ENCODE peak calls at places on chromosome 2, in six cellular contexts. One of them, this sample, is unnamed.

GRCh38 chr2:131034122-131035051 is 58.9 kb downstream of the FAM168B start:
- DNase-seq in ovary: peak
- DNase-seq in breast epithelium: no peak
- DNase-seq in tibial nerve: no peak
- DNase-seq in spleen: peak
- DNase-seq in IMR-90: peak
- DNase-seq in this sample: no peak

GRCh38 chr2:127674241-127675209 is 805 bp downstream of the LIMS2 start:
- DNase-seq in spleen: peak
- DNase-seq in ovary: no peak
- DNase-seq in IMR-90: no peak
- DNase-seq in tibial nerve: no peak
- DNase-seq in breast epithelium: no peak
- DNase-seq in this sample: peak

GRCh38 chr2:181904022-181904632 is 12.6 kb downstream of the ITPRID2 start:
- DNase-seq in spleen: no peak
- DNase-seq in breast epithelium: no peak
- DNase-seq in ovary: no peak
- DNase-seq in tibial nerve: no peak
- DNase-seq in IMR-90: peak
- DNase-seq in this sample: no peak

GRCh38 chr2:181682795-181683517 is 2.6 kb upstream of the NEUROD1 start:
- DNase-seq in ovary: no peak
- DNase-seq in IMR-90: no peak
- DNase-seq in breast epithelium: no peak
- DNase-seq in spleen: no peak
- DNase-seq in tibial nerve: no peak
- DNase-seq in this sample: no peak

GRCh38 chr2:61343141-61343540 is 127.7 kb downstream of the USP34 start:
- DNase-seq in breast epithelium: no peak
- DNase-seq in IMR-90: no peak
- DNase-seq in spleen: no peak
- DNase-seq in tibial nerve: no peak
- DNase-seq in ovary: no peak
- DNase-seq in this sample: no peak

GRCh38 chr2:197710424-197711042 is 5.4 kb downstream of the MARS2 start:
- DNase-seq in breast epithelium: no peak
- DNase-seq in ovary: no peak
- DNase-seq in IMR-90: no peak
- DNase-seq in tibial nerve: no peak
- DNase-seq in spleen: no peak
- DNase-seq in this sample: peak

GRCh38 chr2:215365184-215365658 is 53.4 kb downstream of the ATIC start:
- DNase-seq in spleen: no peak
- DNase-seq in ovary: no peak
- DNase-seq in breast epithelium: no peak
- DNase-seq in tibial nerve: no peak
- DNase-seq in IMR-90: peak
- DNase-seq in this sample: peak

GRCh38 chr2:239942090-239942489 is 83.1 kb downstream of the NDUFA10 start:
- DNase-seq in ovary: no peak
- DNase-seq in breast epithelium: no peak
- DNase-seq in spleen: peak
- DNase-seq in tibial nerve: no peak
- DNase-seq in IMR-90: no peak
- DNase-seq in this sample: no peak

GRCh38 chr2:41910126-41910525 is 137.7 kb upstream of the PKDCC start:
- DNase-seq in breast epithelium: no peak
- DNase-seq in spleen: no peak
- DNase-seq in ovary: no peak
- DNase-seq in tibial nerve: no peak
- DNase-seq in IMR-90: peak
- DNase-seq in this sample: no peak

GRCh38 chr2:72864500-72864899 is 22.7 kb upstream of the SPR start:
- DNase-seq in ovary: no peak
- DNase-seq in breast epithelium: no peak
- DNase-seq in spleen: no peak
- DNase-seq in tibial nerve: no peak
- DNase-seq in IMR-90: peak
- DNase-seq in this sample: no peak

GRCh38 chr2:189363559-189363958 is 77.7 kb upstream of the WDR75 start:
- DNase-seq in IMR-90: peak
- DNase-seq in breast epithelium: no peak
- DNase-seq in tibial nerve: no peak
- DNase-seq in ovary: no peak
- DNase-seq in spleen: no peak
- DNase-seq in this sample: no peak

GRCh38 chr2:71813801-71814470 is 333.7 kb downstream of the CYP26B1 start:
- DNase-seq in IMR-90: no peak
- DNase-seq in ovary: no peak
- DNase-seq in spleen: no peak
- DNase-seq in tibial nerve: no peak
- DNase-seq in breast epithelium: no peak
- DNase-seq in this sample: no peak

GRCh38 chr2:137659616-137660015 is 304.7 kb upstream of the HNMT start:
- DNase-seq in ovary: no peak
- DNase-seq in tibial nerve: no peak
- DNase-seq in spleen: no peak
- DNase-seq in breast epithelium: no peak
- DNase-seq in IMR-90: no peak
- DNase-seq in this sample: no peak

GRCh38 chr2:46297546-46298271 is 502 bp downstream of the EPAS1 start:
- DNase-seq in tibial nerve: peak
- DNase-seq in IMR-90: no peak
- DNase-seq in ovary: peak
- DNase-seq in breast epithelium: peak
- DNase-seq in spleen: peak
- DNase-seq in this sample: peak

GRCh38 chr2:192578780-192579179 is 384.0 kb upstream of the TMEFF2 start:
- DNase-seq in spleen: no peak
- DNase-seq in tibial nerve: no peak
- DNase-seq in breast epithelium: no peak
- DNase-seq in ovary: no peak
- DNase-seq in IMR-90: no peak
- DNase-seq in this sample: no peak

GRCh38 chr2:149357058-149357457 is 26.7 kb downstream of the LYPD6 start:
- DNase-seq in spleen: no peak
- DNase-seq in IMR-90: no peak
- DNase-seq in breast epithelium: no peak
- DNase-seq in ovary: no peak
- DNase-seq in tibial nerve: no peak
- DNase-seq in this sample: no peak

GRCh38 chr2:120272763-120273481 is 20.3 kb downstream of the RALB start:
- DNase-seq in ovary: no peak
- DNase-seq in spleen: no peak
- DNase-seq in breast epithelium: no peak
- DNase-seq in tibial nerve: no peak
- DNase-seq in IMR-90: no peak
- DNase-seq in this sample: no peak

GRCh38 chr2:159146930-159147666 is 139.4 kb downstream of the WDSUB1 start:
- DNase-seq in ovary: no peak
- DNase-seq in tibial nerve: no peak
- DNase-seq in IMR-90: no peak
- DNase-seq in breast epithelium: no peak
- DNase-seq in spleen: no peak
- DNase-seq in this sample: no peak

GRCh38 chr2:144078091-144078490 is 441.8 kb downstream of the ZEB2 start:
- DNase-seq in spleen: no peak
- DNase-seq in breast epithelium: no peak
- DNase-seq in IMR-90: peak
- DNase-seq in ovary: no peak
- DNase-seq in tibial nerve: no peak
- DNase-seq in this sample: no peak

GRCh38 chr2:143263045-143263625 is 133.9 kb downstream of the ARHGAP15 start:
- DNase-seq in tibial nerve: no peak
- DNase-seq in ovary: no peak
- DNase-seq in spleen: no peak
- DNase-seq in breast epithelium: no peak
- DNase-seq in IMR-90: no peak
- DNase-seq in this sample: no peak

GRCh38 chr2:229422005-229422404 is 150.9 kb upstream of the PID1 start:
- DNase-seq in ovary: no peak
- DNase-seq in spleen: no peak
- DNase-seq in tibial nerve: no peak
- DNase-seq in breast epithelium: no peak
- DNase-seq in IMR-90: no peak
- DNase-seq in this sample: no peak
- TF ChIP-seq POLR2A in ovary: no peak
- TF ChIP-seq POLR2A in spleen: no peak
- TF ChIP-seq POLR2A in tibial nerve: no peak
- TF ChIP-seq POLR2A in breast epithelium: no peak
- TF ChIP-seq POLR2A in IMR-90: no peak
- TF ChIP-seq POLR2A in this sample: no peak

GRCh38 chr2:26244479-26245230 is at the start of the genes HADHA and HADHB:
- DNase-seq in IMR-90: peak
- DNase-seq in breast epithelium: peak
- DNase-seq in ovary: peak
- DNase-seq in tibial nerve: peak
- DNase-seq in spleen: peak
- DNase-seq in this sample: peak
- TF ChIP-seq POLR2A in IMR-90: peak
- TF ChIP-seq POLR2A in breast epithelium: peak
- TF ChIP-seq POLR2A in ovary: peak
- TF ChIP-seq POLR2A in tibial nerve: peak
- TF ChIP-seq POLR2A in spleen: peak
- TF ChIP-seq POLR2A in this sample: peak

GRCh38 chr2:9498210-9498609 is 23.9 kb downstream of the IAH1 start:
- DNase-seq in ovary: no peak
- DNase-seq in tibial nerve: no peak
- DNase-seq in IMR-90: no peak
- DNase-seq in breast epithelium: no peak
- DNase-seq in spleen: no peak
- DNase-seq in this sample: no peak
- TF ChIP-seq POLR2A in ovary: no peak
- TF ChIP-seq POLR2A in tibial nerve: no peak
- TF ChIP-seq POLR2A in IMR-90: no peak
- TF ChIP-seq POLR2A in breast epithelium: no peak
- TF ChIP-seq POLR2A in spleen: no peak
- TF ChIP-seq POLR2A in this sample: no peak

DNA sequence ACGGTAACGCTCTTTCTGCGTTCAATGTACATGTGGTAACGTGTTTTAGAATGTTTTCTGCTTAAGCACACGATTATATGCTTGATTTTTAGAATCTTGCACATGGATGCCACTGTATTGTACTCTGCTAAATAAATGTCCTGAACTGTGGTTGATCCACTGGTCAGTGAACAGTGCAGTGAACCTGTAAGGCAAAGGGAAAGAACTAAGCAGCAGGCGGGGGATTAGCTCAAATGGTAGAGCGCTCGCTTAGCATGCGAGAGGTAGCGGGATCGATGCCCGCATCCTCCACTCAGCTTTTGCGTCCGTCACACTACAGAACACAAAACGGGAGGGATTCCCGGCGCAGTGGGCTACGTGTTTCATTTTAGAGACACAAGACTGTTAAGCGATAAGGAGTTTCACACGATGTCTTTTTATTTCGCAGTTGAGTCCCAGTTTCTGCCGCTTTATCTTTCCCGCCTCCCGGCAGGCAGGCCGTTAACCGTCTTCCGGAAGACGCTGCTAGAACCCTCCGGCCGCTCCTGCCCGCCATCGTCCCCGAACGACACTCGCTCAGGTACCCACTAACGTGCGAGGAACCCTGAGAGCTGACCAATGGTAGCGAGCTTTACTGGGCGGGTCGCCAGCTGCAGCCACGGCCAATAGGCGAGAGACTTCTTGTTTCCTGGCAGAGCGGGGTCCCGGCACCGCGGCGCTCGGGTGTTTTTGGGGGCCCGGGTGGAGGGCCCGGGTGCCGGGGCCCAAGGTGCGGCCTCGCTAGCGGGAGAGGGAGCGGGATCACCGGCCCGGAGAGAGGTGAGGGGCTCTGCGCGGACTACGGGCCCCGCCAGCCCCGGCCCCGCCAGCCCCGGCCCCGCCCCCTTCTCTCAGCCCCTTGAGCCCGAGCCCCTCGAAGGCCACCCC is at the start of gene AGBL5:
- DNase-seq in ovary: peak
- DNase-seq in IMR-90: peak
- DNase-seq in tibial nerve: peak
- DNase-seq in spleen: peak
- DNase-seq in breast epithelium: peak
- DNase-seq in this sample: peak
- TF ChIP-seq POLR2A in ovary: peak
- TF ChIP-seq POLR2A in IMR-90: peak
- TF ChIP-seq POLR2A in tibial nerve: peak
- TF ChIP-seq POLR2A in spleen: peak
- TF ChIP-seq POLR2A in breast epithelium: peak
- TF ChIP-seq POLR2A in this sample: peak

GRCh38 chr2:111698743-111699554 is 185.0 kb downstream of the ANAPC1 start:
- DNase-seq in breast epithelium: peak
- DNase-seq in ovary: no peak
- DNase-seq in spleen: peak
- DNase-seq in tibial nerve: peak
- DNase-seq in IMR-90: peak
- DNase-seq in this sample: no peak
- TF ChIP-seq POLR2A in breast epithelium: no peak
- TF ChIP-seq POLR2A in ovary: no peak
- TF ChIP-seq POLR2A in spleen: no peak
- TF ChIP-seq POLR2A in tibial nerve: no peak
- TF ChIP-seq POLR2A in IMR-90: no peak
- TF ChIP-seq POLR2A in this sample: no peak

GRCh38 chr2:73983322-73984202 is 1.1 kb upstream of the TET3 start:
- DNase-seq in ovary: peak
- DNase-seq in breast epithelium: peak
- DNase-seq in IMR-90: no peak
- DNase-seq in spleen: peak
- DNase-seq in tibial nerve: no peak
- DNase-seq in this sample: no peak
- TF ChIP-seq POLR2A in ovary: no peak
- TF ChIP-seq POLR2A in breast epithelium: peak
- TF ChIP-seq POLR2A in IMR-90: no peak
- TF ChIP-seq POLR2A in spleen: no peak
- TF ChIP-seq POLR2A in tibial nerve: no peak
- TF ChIP-seq POLR2A in this sample: peak

GRCh38 chr2:199468561-199469513 is 11.1 kb upstream of the SATB2 start:
- DNase-seq in IMR-90: no peak
- DNase-seq in ovary: no peak
- DNase-seq in tibial nerve: no peak
- DNase-seq in spleen: no peak
- DNase-seq in breast epithelium: no peak
- DNase-seq in this sample: no peak

GRCh38 chr2:199470672-199471442 is 13.1 kb upstream of the SATB2 start:
- DNase-seq in IMR-90: no peak
- DNase-seq in spleen: no peak
- DNase-seq in tibial nerve: no peak
- DNase-seq in ovary: no peak
- DNase-seq in breast epithelium: no peak
- DNase-seq in this sample: no peak

GRCh38 chr2:199469514-199470360 is 12.0 kb upstream of the SATB2 start:
- DNase-seq in ovary: no peak
- DNase-seq in spleen: no peak
- DNase-seq in breast epithelium: no peak
- DNase-seq in IMR-90: no peak
- DNase-seq in tibial nerve: no peak
- DNase-seq in this sample: no peak

GRCh38 chr2:199470361-199470671 is 12.6 kb upstream of the SATB2 start:
- DNase-seq in tibial nerve: no peak
- DNase-seq in breast epithelium: no peak
- DNase-seq in IMR-90: no peak
- DNase-seq in ovary: no peak
- DNase-seq in spleen: no peak
- DNase-seq in this sample: no peak

GRCh38 chr2:199471443-199472057 is 13.8 kb upstream of the SATB2 start:
- DNase-seq in IMR-90: peak
- DNase-seq in breast epithelium: no peak
- DNase-seq in spleen: peak
- DNase-seq in tibial nerve: peak
- DNase-seq in ovary: peak
- DNase-seq in this sample: no peak
- TF ChIP-seq POLR2A in IMR-90: no peak
- TF ChIP-seq POLR2A in breast epithelium: no peak
- TF ChIP-seq POLR2A in spleen: no peak
- TF ChIP-seq POLR2A in tibial nerve: no peak
- TF ChIP-seq POLR2A in ovary: no peak
- TF ChIP-seq POLR2A in this sample: no peak

This sample was measured in GM12891.